ENCODE peak calls at places on chromosomes 12 and 14, in nine cellular contexts. K is AG09309; V is SJSA1; I is mesothelial cell of epicardium; C is neural crest cell; Q is HS-5; E is sciatic nerve; P is naive thymus-derived CD8-positive, alpha-beta T cell; H is NCI-H187 treated with DMSO at 0.1 percent for 48 hours. D is an unnamed sample.

GRCh38 chr14:88554458-88555286 is at the start of gene PTPN21:
- DNase-seq in H (no peak), V (peak), P (no peak), C (peak), I (peak), E (peak), K (no peak), Q (no peak), D (peak)

GRCh38 chr14:89723930-89724915 is 230.3 kb downstream of the EFCAB11 start:
- DNase-seq in Q (no peak), K (no peak), I (no peak), E (no peak), H (no peak), P (peak), C (no peak), V (peak), D (no peak)

GRCh38 chr14:106129274-106129673 is 602.9 kb downstream of the TMEM121 start:
- DNase-seq in Q (no peak), C (no peak), P (peak), E (no peak), H (no peak), V (no peak), I (no peak), K (no peak), D (no peak)

GRCh38 chr12:88067301-88067700 is 38.1 kb upstream of the C12orf50 start:
- DNase-seq in E (no peak), V (no peak), H (no peak), P (no peak), C (no peak), K (no peak), Q (no peak), I (no peak), D (no peak)

GRCh38 chr14:41607966-41608663 is 1.4 kb downstream of the LRFN5 start:
- DNase-seq in C (no peak), H (no peak), E (peak), V (no peak), Q (no peak), K (no peak), P (no peak), I (no peak), D (no peak)

GRCh38 chr14:101791919-101792572 is 30.5 kb downstream of the PPP2R5C start:
- DNase-seq in I (no peak), C (no peak), H (no peak), Q (no peak), K (peak), V (peak), P (peak), E (no peak), D (no peak)

GRCh38 chr12:95104919-95105452 is 31.6 kb upstream of the NR2C1 start:
- DNase-seq in V (no peak), H (no peak), Q (no peak), K (no peak), I (no peak), P (no peak), E (no peak), C (no peak), D (no peak)

GRCh38 chr12:124130717-124131670 is 158.0 kb downstream of the ZNF664 start:
- DNase-seq in V (no peak), E (no peak), H (no peak), C (no peak), Q (no peak), I (no peak), P (no peak), K (no peak), D (no peak)

GRCh38 chr12:121857322-121858246 is 1.1 kb downstream of the HPD start:
- DNase-seq in V (no peak), K (no peak), P (no peak), H (no peak), I (no peak), Q (no peak), C (peak), E (no peak), D (no peak)

GRCh38 chr14:95149441-95149840 is 7.9 kb downstream of the DICER1 start:
- DNase-seq in C (no peak), I (no peak), P (no peak), K (no peak), H (no peak), Q (no peak), V (no peak), E (no peak), D (no peak)

GRCh38 chr14:98951031-98951430 is 321.0 kb downstream of the BCL11B start:
- DNase-seq in I (no peak), E (no peak), K (no peak), Q (no peak), C (no peak), H (no peak), P (no peak), V (no peak), D (no peak)

GRCh38 chr12:117063162-117063911 is 35.9 kb downstream of the TESC start:
- DNase-seq in E (no peak), H (no peak), Q (no peak), P (peak), C (no peak), I (no peak), K (no peak), V (no peak), D (peak)

GRCh38 chr12:31007636-31008175 is 66.0 kb upstream of the DDX11 start:
- DNase-seq in H (no peak), I (no peak), K (no peak), E (no peak), Q (no peak), P (no peak), V (no peak), C (no peak), D (no peak)

GRCh38 chr12:110739488-110739887 is 3.2 kb downstream of the PPP1CC start:
- DNase-seq in H (no peak), E (no peak), C (no peak), K (no peak), V (no peak), P (no peak), I (no peak), Q (no peak), D (no peak)

GRCh38 chr12:122350444-122350843 is 72.0 kb downstream of the CLIP1 start:
- DNase-seq in Q (no peak), I (no peak), K (no peak), C (no peak), H (no peak), P (no peak), V (no peak), E (no peak), D (peak)

GRCh38 chr12:57590892-57591566 is at the start of gene PIP4K2C:
- DNase-seq in V (no peak), K (no peak), Q (no peak), E (peak), I (peak), C (no peak), P (peak), H (peak), D (peak)

GRCh38 chr12:4567073-4567881 is 5.3 kb downstream of the DYRK4 start:
- DNase-seq in E (no peak), P (no peak), I (no peak), V (no peak), C (no peak), K (no peak), Q (no peak), H (no peak), D (no peak)

GRCh38 chr14:67389261-67389660 is 22.7 kb downstream of the PLEK2 start:
- DNase-seq in V (no peak), I (no peak), K (no peak), E (no peak), C (no peak), P (no peak), H (no peak), Q (no peak), D (no peak)

GRCh38 chr14:38122241-38122640 is 85.5 kb upstream of the SSTR1 start:
- DNase-seq in K (no peak), Q (no peak), E (no peak), P (no peak), C (no peak), I (no peak), V (no peak), H (no peak), D (no peak)

GRCh38 chr14:99972748-99973466 is 92.3 kb upstream of the EVL start:
- DNase-seq in H (no peak), Q (no peak), C (no peak), K (no peak), I (no peak), P (no peak), E (no peak), V (no peak), D (no peak)

GRCh38 chr14:79260406-79260805 is 950.9 kb downstream of the DIO2 start:
- DNase-seq in V (no peak), K (no peak), E (no peak), Q (no peak), I (no peak), H (no peak), C (no peak), P (no peak), D (no peak)

GRCh38 chr12:76552343-76552938 is 7.1 kb downstream of the OSBPL8 start:
- DNase-seq in H (no peak), C (no peak), V (no peak), I (no peak), Q (no peak), P (no peak), K (no peak), E (no peak), D (no peak)

GRCh38 chr14:30874120-30874998 is at the start of gene COCH:
- DNase-seq in E (peak), C (peak), H (no peak), K (no peak), Q (no peak), I (peak), P (peak), V (peak), D (peak)

GRCh38 chr12:12048714-12049113 is 22.0 kb upstream of the BCL2L14 start:
- DNase-seq in Q (no peak), C (no peak), P (no peak), E (no peak), I (no peak), K (no peak), H (no peak), V (no peak), D (no peak)

D was measured in Right ventricle myocardium inferior.